ENCODE peak calls at places on chromosome 21, in seven cellular contexts. One of them, this sample, is unnamed.

GRCh38 chr21:42474982-42475381 is 21.0 kb downstream of the RSPH1 start:
- DNase-seq in thoracic aorta: no peak
- DNase-seq in heart right ventricle: no peak
- DNase-seq in type B pancreatic cell: no peak
- DNase-seq in HFF-Myc: no peak
- DNase-seq in AG09309: no peak
- DNase-seq in cardiac fibroblast: no peak
- DNase-seq in this sample: no peak

GRCh38 chr21:42561742-42562141 is 48.1 kb downstream of the SLC37A1 start:
- DNase-seq in thoracic aorta: no peak
- DNase-seq in heart right ventricle: no peak
- DNase-seq in type B pancreatic cell: no peak
- DNase-seq in HFF-Myc: no peak
- DNase-seq in AG09309: no peak
- DNase-seq in cardiac fibroblast: no peak
- DNase-seq in this sample: peak; percentile 40

GRCh38 chr21:15908187-15908586 is 178.4 kb downstream of the USP25 start:
- DNase-seq in thoracic aorta: no peak
- DNase-seq in heart right ventricle: no peak
- DNase-seq in type B pancreatic cell: no peak
- DNase-seq in HFF-Myc: no peak
- DNase-seq in AG09309: no peak
- DNase-seq in cardiac fibroblast: peak; percentile 24
- DNase-seq in this sample: no peak

GRCh38 chr21:37186983-37187382 is 80.2 kb downstream of the VPS26C start:
- DNase-seq in thoracic aorta: no peak
- DNase-seq in heart right ventricle: no peak
- DNase-seq in type B pancreatic cell: no peak
- DNase-seq in HFF-Myc: no peak
- DNase-seq in AG09309: no peak
- DNase-seq in cardiac fibroblast: no peak
- DNase-seq in this sample: no peak

GRCh38 chr21:42352433-42353095 is 1.8 kb upstream of the TFF2 start:
- DNase-seq in thoracic aorta: no peak
- DNase-seq in heart right ventricle: no peak
- DNase-seq in type B pancreatic cell: no peak
- DNase-seq in HFF-Myc: no peak
- DNase-seq in AG09309: no peak
- DNase-seq in cardiac fibroblast: no peak
- DNase-seq in this sample: no peak

GRCh38 chr21:24076179-24076578 is 1531.1 kb downstream of the MRPL39 start:
- DNase-seq in thoracic aorta: no peak
- DNase-seq in heart right ventricle: no peak
- DNase-seq in type B pancreatic cell: no peak
- DNase-seq in HFF-Myc: no peak
- DNase-seq in AG09309: no peak
- DNase-seq in cardiac fibroblast: peak; percentile 26
- DNase-seq in this sample: no peak

GRCh38 chr21:29342394-29342957 is 43.8 kb downstream of the BACH1 start:
- DNase-seq in thoracic aorta: peak; percentile 22
- DNase-seq in heart right ventricle: peak; percentile 67
- DNase-seq in type B pancreatic cell: no peak
- DNase-seq in HFF-Myc: peak; percentile 72
- DNase-seq in AG09309: peak; percentile 88
- DNase-seq in cardiac fibroblast: peak; percentile 93
- DNase-seq in this sample: no peak

GRCh38 chr21:42122398-42122797 is 51.3 kb downstream of the UMODL1 start:
- DNase-seq in thoracic aorta: no peak
- DNase-seq in heart right ventricle: no peak
- DNase-seq in type B pancreatic cell: no peak
- DNase-seq in HFF-Myc: no peak
- DNase-seq in AG09309: no peak
- DNase-seq in cardiac fibroblast: no peak
- DNase-seq in this sample: no peak

GRCh38 chr21:36423772-36424433 is 38.7 kb downstream of the CHAF1B start:
- DNase-seq in thoracic aorta: no peak
- DNase-seq in heart right ventricle: no peak
- DNase-seq in type B pancreatic cell: no peak
- DNase-seq in HFF-Myc: no peak
- DNase-seq in AG09309: no peak
- DNase-seq in cardiac fibroblast: no peak
- DNase-seq in this sample: no peak

GRCh38 chr21:18529253-18529652 is 125.7 kb upstream of the TMPRSS15 start:
- DNase-seq in thoracic aorta: no peak
- DNase-seq in heart right ventricle: no peak
- DNase-seq in type B pancreatic cell: no peak
- DNase-seq in HFF-Myc: no peak
- DNase-seq in AG09309: no peak
- DNase-seq in cardiac fibroblast: peak; percentile 6
- DNase-seq in this sample: no peak

GRCh38 chr21:34801519-34802132 is 132.8 kb downstream of the CLIC6 start:
- DNase-seq in thoracic aorta: no peak
- DNase-seq in heart right ventricle: no peak
- DNase-seq in type B pancreatic cell: no peak
- DNase-seq in HFF-Myc: no peak
- DNase-seq in AG09309: no peak
- DNase-seq in cardiac fibroblast: peak; percentile 37
- DNase-seq in this sample: peak; percentile 33
- TF ChIP-seq CTCF in thoracic aorta: no peak
- TF ChIP-seq CTCF in heart right ventricle: peak; percentile 24
- TF ChIP-seq CTCF in type B pancreatic cell: peak; percentile 47
- TF ChIP-seq CTCF in HFF-Myc: peak; percentile 38
- TF ChIP-seq CTCF in AG09309: peak; percentile 19
- TF ChIP-seq CTCF in cardiac fibroblast: peak; percentile 25
- TF ChIP-seq CTCF in this sample: peak; percentile 42

GRCh38 chr21:26844258-26845065 is 747 bp downstream of the ADAMTS1 start:
- DNase-seq in thoracic aorta: no peak
- DNase-seq in heart right ventricle: peak; percentile 73
- DNase-seq in type B pancreatic cell: no peak
- DNase-seq in HFF-Myc: no peak
- DNase-seq in AG09309: no peak
- DNase-seq in cardiac fibroblast: peak; percentile 62
- DNase-seq in this sample: peak; percentile 67
- TF ChIP-seq CTCF in thoracic aorta: peak; percentile 5
- TF ChIP-seq CTCF in heart right ventricle: peak; percentile 18
- TF ChIP-seq CTCF in type B pancreatic cell: no peak
- TF ChIP-seq CTCF in HFF-Myc: no peak
- TF ChIP-seq CTCF in AG09309: peak; percentile 17
- TF ChIP-seq CTCF in cardiac fibroblast: no peak
- TF ChIP-seq CTCF in this sample: no peak

DNA sequence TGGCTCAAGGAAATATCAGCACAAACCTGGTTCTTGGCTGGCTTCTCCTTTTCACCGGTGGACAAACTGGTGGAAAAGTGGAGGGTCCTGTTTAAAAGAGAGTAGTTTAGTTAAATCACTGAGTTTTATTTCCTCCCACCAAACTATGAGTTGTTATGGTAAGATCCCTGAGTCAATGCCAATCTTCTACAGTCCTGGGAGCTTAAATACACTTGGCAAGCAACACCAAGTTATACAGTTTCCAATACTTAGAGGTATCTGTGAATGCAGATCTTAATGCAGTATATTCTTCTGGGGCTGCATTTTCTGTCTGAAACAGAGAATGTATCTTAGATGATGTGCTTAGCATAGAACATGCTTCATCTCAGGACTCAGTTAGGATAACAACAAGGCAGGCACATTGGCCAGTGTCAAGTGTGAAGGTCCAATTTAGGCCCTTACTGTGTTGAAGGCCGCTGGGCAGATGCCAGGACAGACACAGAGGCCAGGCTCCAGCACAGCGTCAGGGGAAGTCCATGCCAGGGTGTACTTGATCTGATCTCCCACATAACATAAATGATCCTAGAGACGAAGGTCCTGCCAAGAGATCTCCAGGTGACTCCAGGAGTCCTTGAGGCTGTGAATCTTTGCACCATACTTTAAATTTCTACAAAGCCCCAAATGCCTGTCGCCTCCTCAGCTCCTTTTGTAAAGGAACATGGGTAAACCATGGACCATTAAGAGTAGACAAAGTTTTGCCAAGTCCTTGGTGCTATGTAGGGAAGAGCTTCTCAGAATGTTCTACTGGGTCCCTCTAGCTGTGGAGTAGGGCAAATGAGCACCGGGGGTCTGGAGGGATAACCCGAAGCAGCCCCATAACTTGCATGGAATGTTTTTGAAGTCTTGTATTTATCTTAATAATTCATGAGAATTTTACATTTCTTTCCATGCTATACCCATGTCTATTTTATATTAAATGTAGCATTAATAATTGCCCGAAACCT is 76.8 kb downstream of the KCNJ15 start:
- DNase-seq in thoracic aorta: no peak
- DNase-seq in heart right ventricle: peak; percentile 40
- DNase-seq in type B pancreatic cell: no peak
- DNase-seq in HFF-Myc: no peak
- DNase-seq in AG09309: no peak
- DNase-seq in cardiac fibroblast: peak; percentile 56
- DNase-seq in this sample: no peak
- TF ChIP-seq CTCF in thoracic aorta: no peak
- TF ChIP-seq CTCF in heart right ventricle: peak; percentile 36
- TF ChIP-seq CTCF in type B pancreatic cell: peak; percentile 14
- TF ChIP-seq CTCF in HFF-Myc: peak; percentile 38
- TF ChIP-seq CTCF in AG09309: peak; percentile 50
- TF ChIP-seq CTCF in cardiac fibroblast: peak; percentile 44
- TF ChIP-seq CTCF in this sample: no peak

GRCh38 chr21:21236981-21237380 is 238.8 kb downstream of the NCAM2 start:
- DNase-seq in thoracic aorta: no peak
- DNase-seq in heart right ventricle: no peak
- DNase-seq in type B pancreatic cell: no peak
- DNase-seq in HFF-Myc: no peak
- DNase-seq in AG09309: no peak
- DNase-seq in cardiac fibroblast: no peak
- DNase-seq in this sample: no peak

GRCh38 chr21:21226472-21226871 is 228.3 kb downstream of the NCAM2 start:
- DNase-seq in thoracic aorta: no peak
- DNase-seq in heart right ventricle: no peak
- DNase-seq in type B pancreatic cell: no peak
- DNase-seq in HFF-Myc: no peak
- DNase-seq in AG09309: no peak
- DNase-seq in cardiac fibroblast: no peak
- DNase-seq in this sample: no peak

GRCh38 chr21:21230672-21231071 is 232.5 kb downstream of the NCAM2 start:
- DNase-seq in thoracic aorta: no peak
- DNase-seq in heart right ventricle: no peak
- DNase-seq in type B pancreatic cell: no peak
- DNase-seq in HFF-Myc: no peak
- DNase-seq in AG09309: no peak
- DNase-seq in cardiac fibroblast: peak; percentile 22
- DNase-seq in this sample: no peak

GRCh38 chr21:21232320-21232719 is 234.1 kb downstream of the NCAM2 start:
- DNase-seq in thoracic aorta: no peak
- DNase-seq in heart right ventricle: no peak
- DNase-seq in type B pancreatic cell: no peak
- DNase-seq in HFF-Myc: no peak
- DNase-seq in AG09309: no peak
- DNase-seq in cardiac fibroblast: peak; percentile 79
- DNase-seq in this sample: peak; percentile 4
- TF ChIP-seq CTCF in thoracic aorta: no peak
- TF ChIP-seq CTCF in heart right ventricle: peak; percentile 37
- TF ChIP-seq CTCF in type B pancreatic cell: peak; percentile 82
- TF ChIP-seq CTCF in HFF-Myc: peak; percentile 5
- TF ChIP-seq CTCF in AG09309: peak; percentile 0
- TF ChIP-seq CTCF in cardiac fibroblast: peak; percentile 42
- TF ChIP-seq CTCF in this sample: peak; percentile 32

GRCh38 chr21:40299441-40299840 is 432.2 kb downstream of the PCP4 start:
- DNase-seq in thoracic aorta: no peak
- DNase-seq in heart right ventricle: no peak
- DNase-seq in type B pancreatic cell: no peak
- DNase-seq in HFF-Myc: no peak
- DNase-seq in AG09309: no peak
- DNase-seq in cardiac fibroblast: no peak
- DNase-seq in this sample: no peak

GRCh38 chr21:40300300-40300699 is 433.1 kb downstream of the PCP4 start:
- DNase-seq in thoracic aorta: no peak
- DNase-seq in heart right ventricle: no peak
- DNase-seq in type B pancreatic cell: no peak
- DNase-seq in HFF-Myc: no peak
- DNase-seq in AG09309: no peak
- DNase-seq in cardiac fibroblast: no peak
- DNase-seq in this sample: peak; percentile 58
- TF ChIP-seq CTCF in thoracic aorta: no peak
- TF ChIP-seq CTCF in heart right ventricle: no peak
- TF ChIP-seq CTCF in type B pancreatic cell: no peak
- TF ChIP-seq CTCF in HFF-Myc: no peak
- TF ChIP-seq CTCF in AG09309: no peak
- TF ChIP-seq CTCF in cardiac fibroblast: no peak
- TF ChIP-seq CTCF in this sample: no peak

GRCh38 chr21:44907225-44907965 is 13.3 kb downstream of the ITGB2 start:
- DNase-seq in thoracic aorta: no peak
- DNase-seq in heart right ventricle: peak; percentile 17
- DNase-seq in type B pancreatic cell: no peak
- DNase-seq in HFF-Myc: no peak
- DNase-seq in AG09309: no peak
- DNase-seq in cardiac fibroblast: no peak
- DNase-seq in this sample: no peak
- TF ChIP-seq CTCF in thoracic aorta: no peak
- TF ChIP-seq CTCF in heart right ventricle: no peak
- TF ChIP-seq CTCF in type B pancreatic cell: no peak
- TF ChIP-seq CTCF in HFF-Myc: no peak
- TF ChIP-seq CTCF in AG09309: no peak
- TF ChIP-seq CTCF in cardiac fibroblast: peak; percentile 10
- TF ChIP-seq CTCF in this sample: no peak

DNA sequence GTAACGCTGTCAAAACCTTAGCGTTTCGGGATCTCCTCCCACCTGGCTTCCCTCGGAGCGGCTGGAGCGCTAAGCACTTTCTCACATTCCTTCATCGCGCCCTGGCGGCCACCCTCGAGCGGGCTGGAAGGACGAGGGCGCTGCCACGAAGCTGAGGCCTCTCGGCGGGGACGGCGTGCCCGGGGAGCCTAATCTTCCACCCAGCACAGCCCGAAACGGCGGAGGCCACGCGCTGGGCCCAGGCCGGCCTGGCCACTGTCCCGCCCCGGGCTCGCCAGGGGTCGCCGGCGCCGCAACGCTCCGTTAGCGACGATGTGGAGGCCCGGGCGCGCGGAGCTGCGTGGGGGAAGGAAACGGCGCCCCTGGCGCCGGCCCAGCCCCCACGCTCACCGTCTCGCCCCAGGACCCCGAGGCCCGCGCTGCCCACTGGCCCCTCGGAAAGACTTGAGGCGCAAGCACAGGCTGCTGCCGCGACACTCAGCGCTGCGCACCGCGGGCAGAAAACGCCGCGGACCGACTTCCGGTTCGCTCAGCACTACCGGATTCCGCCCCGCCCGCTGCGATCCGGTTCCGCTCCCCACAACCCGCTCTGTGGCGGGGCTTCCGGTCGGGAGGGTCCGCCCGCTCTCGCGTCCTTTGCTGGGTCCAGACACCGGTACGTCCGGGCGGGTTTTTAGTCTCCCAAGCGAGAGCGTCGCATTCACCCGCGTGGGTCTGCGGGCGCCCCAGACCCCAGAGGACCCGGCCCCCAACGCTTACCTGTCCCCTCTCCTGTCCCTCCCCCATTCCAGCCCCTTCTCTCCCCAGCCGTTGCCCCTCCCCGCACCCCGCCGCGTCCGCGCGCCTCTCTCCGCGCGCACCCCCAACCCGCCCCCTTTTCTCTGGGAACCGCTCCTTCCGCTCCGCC is at the start of gene YBEY:
- DNase-seq in thoracic aorta: peak; percentile 48
- DNase-seq in heart right ventricle: peak; percentile 91
- DNase-seq in type B pancreatic cell: peak; percentile 93
- DNase-seq in HFF-Myc: peak; percentile 59
- DNase-seq in AG09309: peak; percentile 65
- DNase-seq in cardiac fibroblast: peak; percentile 94
- DNase-seq in this sample: peak; percentile 88
- TF ChIP-seq CTCF in thoracic aorta: peak; percentile 44
- TF ChIP-seq CTCF in heart right ventricle: peak; percentile 41
- TF ChIP-seq CTCF in type B pancreatic cell: peak; percentile 62
- TF ChIP-seq CTCF in HFF-Myc: peak; percentile 19
- TF ChIP-seq CTCF in AG09309: peak; percentile 41
- TF ChIP-seq CTCF in cardiac fibroblast: peak; percentile 44
- TF ChIP-seq CTCF in this sample: no peak

This sample was measured in nephron progenitor cell.